ENCODE peak calls at places on chromosomes 11 and 22, in six cellular contexts. B, X, C, O, K and H are unnamed samples.
A peak's percentile ranks its signal among the peaks of the same experiment; 100 is the strongest.

GRCh38 chr11:86548278-86548917 is 124.0 kb downstream of the ME3 start:
- DNase-seq in K (no peak), B (peak; percentile 63), C (no peak), O (no peak), X (no peak), H (peak; percentile 41)

GRCh38 chr11:4539603-4540219 is 5.3 kb upstream of the OR52M1 start:
- DNase-seq in C (peak; percentile 9), O (peak; percentile 8), X (peak; percentile 6), K (peak; percentile 4), B (peak; percentile 45), H (peak; percentile 13)

GRCh38 chr11:130611791-130612251 is 163.4 kb downstream of the ADAMTS15 start:
- DNase-seq in K (no peak), C (no peak), B (peak; percentile 66), O (no peak), X (no peak), H (peak; percentile 77)

GRCh38 chr11:92685049-92685448 is 284.4 kb upstream of the MTNR1B start:
- DNase-seq in K (no peak), O (no peak), C (no peak), X (no peak), B (no peak), H (no peak)

GRCh38 chr11:11985016-11985715 is 23.3 kb downstream of the DKK3 start:
- DNase-seq in O (no peak), C (no peak), X (no peak), K (no peak), B (peak; percentile 64), H (peak; percentile 48)

GRCh38 chr22:19111140-19111539 is 11.1 kb downstream of the DGCR2 start:
- DNase-seq in X (no peak), O (no peak), K (no peak), B (no peak), C (no peak), H (no peak)

GRCh38 chr22:29152381-29153138 is 53.1 kb upstream of the EMID1 start:
- DNase-seq in X (no peak), O (no peak), B (no peak), K (no peak), C (no peak), H (peak; percentile 5)

GRCh38 chr11:12981879-12982531 is 27.1 kb upstream of the RASSF10 start:
- DNase-seq in O (no peak), X (no peak), C (no peak), K (no peak), B (no peak), H (no peak)

GRCh38 chr11:92865352-92865751 is 104.1 kb upstream of the MTNR1B start:
- DNase-seq in C (no peak), B (peak; percentile 43), O (no peak), K (no peak), X (no peak), H (peak; percentile 34)

GRCh38 chr11:102047305-102047924 is at the start of gene CFAP300:
- DNase-seq in C (peak; percentile 92), X (peak; percentile 24), K (no peak), O (peak; percentile 31), B (peak; percentile 83), H (peak; percentile 75)

GRCh38 chr11:1559103-1559951 is 12.7 kb downstream of the DUSP8 start:
- DNase-seq in C (peak; percentile 99), K (no peak), X (no peak), B (no peak), O (no peak), H (peak; percentile 44)

GRCh38 chr11:114162719-114163123 is 103.2 kb downstream of the ZBTB16 start:
- DNase-seq in C (peak; percentile 55), B (peak; percentile 96), K (peak; percentile 88), X (no peak), O (no peak), H (peak; percentile 100)

GRCh38 chr11:75319035-75319877 is 32.2 kb downstream of the ARRB1 start:
- DNase-seq in B (no peak), C (no peak), X (no peak), K (no peak), O (no peak), H (no peak)

GRCh38 chr22:45212992-45213751 is 27.5 kb downstream of the KIAA0930 start:
- DNase-seq in X (no peak), K (no peak), B (peak; percentile 70), O (no peak), C (no peak), H (peak; percentile 53)

GRCh38 chr22:20905415-20906386 is 11.5 kb upstream of the CRKL start:
- DNase-seq in K (no peak), B (no peak), O (no peak), X (no peak), C (no peak), H (no peak)

GRCh38 chr11:46669606-46670243 is 30.7 kb downstream of the ARHGAP1 start:
- DNase-seq in B (no peak), K (no peak), X (no peak), C (no peak), O (no peak), H (no peak)

GRCh38 chr11:19995131-19995530 is 165.1 kb downstream of the DBX1 start:
- DNase-seq in K (peak; percentile 67), X (no peak), B (peak; percentile 86), O (no peak), C (no peak), H (peak; percentile 72)

GRCh38 chr22:35552186-35552842 is 11.7 kb downstream of the RASD2 start:
- DNase-seq in K (no peak), O (peak; percentile 75), X (peak; percentile 92), B (no peak), C (peak; percentile 89), H (peak; percentile 55)

GRCh38 chr11:122663764-122664163 is 8.2 kb downstream of the UBASH3B start:
- DNase-seq in B (no peak), X (no peak), O (no peak), C (no peak), K (no peak), H (peak; percentile 61)

GRCh38 chr22:46027219-46028068 is 50.5 kb upstream of the WNT7B start:
- DNase-seq in O (no peak), C (no peak), K (no peak), B (no peak), X (no peak), H (no peak)

GRCh38 chr11:101003468-101003867 is 126.1 kb downstream of the PGR start:
- DNase-seq in X (no peak), K (no peak), O (no peak), C (no peak), B (no peak), H (no peak)

GRCh38 chr11:69013009-69013951 is at the start of gene MRGPRF:
- DNase-seq in C (no peak), B (peak; percentile 20), K (peak; percentile 84), X (no peak), O (no peak), H (peak; percentile 82)

GRCh38 chr11:19723572-19724342 is 11.1 kb downstream of the NAV2 start:
- DNase-seq in B (peak; percentile 17), K (no peak), O (no peak), C (no peak), X (no peak), H (peak; percentile 53)

GRCh38 chr11:3229673-3230630 is 2.3 kb downstream of the MRGPRE start:
- DNase-seq in X (no peak), O (no peak), K (no peak), C (no peak), B (no peak), H (no peak)

GRCh38 chr11:15942126-15942525 is 414.2 kb downstream of the SOX6 start:
- DNase-seq in C (no peak), B (no peak), O (no peak), K (no peak), X (no peak), H (no peak)

GRCh38 chr11:75800136-75800675 is 14.8 kb upstream of the UVRAG start:
- DNase-seq in O (no peak), C (no peak), B (no peak), K (no peak), X (no peak), H (no peak)

GRCh38 chr22:21632931-21633330 is 371 bp downstream of the CCDC116 start:
- DNase-seq in O (no peak), X (no peak), B (no peak), C (no peak), K (no peak), H (no peak)

GRCh38 chr11:114956565-114956964 is 278.2 kb downstream of the NXPE2 start:
- DNase-seq in B (no peak), O (no peak), C (no peak), X (no peak), K (no peak), H (no peak)

GRCh38 chr11:130188585-130189347 is 29.2 kb downstream of the ST14 start:
- DNase-seq in O (no peak), X (no peak), K (no peak), C (no peak), B (no peak), H (no peak)

GRCh38 chr22:38696606-38697005 is 4.1 kb downstream of the JOSD1 start:
- DNase-seq in C (no peak), K (no peak), O (peak; percentile 22), B (peak; percentile 80), X (no peak), H (peak; percentile 81)